ENCODE peak calls at places on chromosomes 12 and 14, in eight cellular contexts. O, W, U, Y, M, D, G and S are unnamed samples.

GRCh38 chr14:35050652-35051051 is 4.6 kb downstream of the FAM177A1 start:
- DNase-seq in D (no peak), Y (no peak), G (no peak), M (peak), U (peak), O (no peak), W (peak), S (no peak)

GRCh38 chr12:32120419-32120818 is 13.8 kb downstream of the BICD1 start:
- DNase-seq in M (peak), O (no peak), D (no peak), Y (no peak), G (no peak), W (no peak), U (no peak), S (no peak)

GRCh38 chr12:7142057-7142644 is 12.0 kb downstream of the CLSTN3 start:
- DNase-seq in U (peak), O (peak), G (peak), W (peak), Y (peak), M (peak), D (peak), S (no peak)

GRCh38 chr12:1481919-1482318 is 112.5 kb downstream of the FBXL14 start:
- DNase-seq in Y (no peak), G (no peak), M (no peak), W (no peak), O (no peak), D (no peak), U (no peak), S (no peak)

GRCh38 chr12:115657081-115658013 is 620.1 kb downstream of the MED13L start:
- DNase-seq in G (no peak), D (no peak), M (no peak), O (no peak), W (peak), Y (no peak), U (no peak), S (no peak)

GRCh38 chr14:89616425-89617141 is 199.6 kb upstream of the FOXN3 start:
- DNase-seq in D (peak), G (no peak), W (no peak), O (no peak), M (peak), U (no peak), Y (no peak), S (no peak)

GRCh38 chr12:47222960-47223847 is 143.4 kb upstream of the AMIGO2 start:
- DNase-seq in W (no peak), Y (no peak), M (no peak), O (no peak), D (no peak), U (no peak), G (no peak), S (no peak)

GRCh38 chr14:22841311-22841710 is 4.9 kb downstream of the MMP14 start:
- DNase-seq in D (no peak), G (no peak), O (no peak), W (no peak), U (no peak), Y (no peak), M (no peak), S (no peak)

GRCh38 chr14:90518941-90519256 is 122.1 kb downstream of the CALM1 start:
- DNase-seq in O (peak), M (no peak), W (peak), G (no peak), Y (no peak), D (peak), U (peak), S (peak)

GRCh38 chr12:34163443-34163842 is 141.1 kb downstream of the ALG10 start:
- DNase-seq in U (peak), W (peak), G (no peak), D (no peak), Y (no peak), O (no peak), M (no peak), S (no peak)

GRCh38 chr14:100526632-100527031 is 60.6 kb downstream of the BEGAIN start:
- DNase-seq in M (no peak), Y (no peak), U (no peak), O (no peak), G (no peak), W (no peak), D (no peak), S (no peak)

GRCh38 chr12:104684884-104685283 is 228.1 kb downstream of the CHST11 start:
- DNase-seq in D (no peak), W (no peak), Y (no peak), G (no peak), U (no peak), M (peak), O (no peak), S (no peak)

GRCh38 chr12:90287585-90287984 is 578.9 kb upstream of the ATP2B1 start:
- DNase-seq in O (no peak), D (no peak), G (no peak), U (peak), W (no peak), Y (no peak), M (no peak), S (no peak)

GRCh38 chr12:120121343-120121742 is 4.8 kb upstream of the RAB35 start:
- DNase-seq in W (no peak), Y (no peak), D (no peak), U (no peak), M (no peak), O (no peak), G (no peak), S (no peak)

GRCh38 chr12:2570562-2570961 is 224.2 kb upstream of the FKBP4 start:
- DNase-seq in G (no peak), W (no peak), O (no peak), M (no peak), D (no peak), Y (no peak), U (no peak), S (no peak)

GRCh38 chr14:101219896-101220703 is 316.6 kb upstream of the RTL1 start:
- DNase-seq in Y (no peak), W (no peak), O (no peak), G (no peak), M (no peak), U (no peak), D (no peak), S (no peak)

GRCh38 chr14:59342516-59343484 is 122.4 kb downstream of the GPR135 start:
- DNase-seq in O (no peak), W (no peak), D (no peak), U (peak), Y (no peak), G (no peak), M (peak), S (peak)

GRCh38 chr12:24661657-24662096 is 287.2 kb downstream of the BCAT1 start:
- DNase-seq in D (peak), U (no peak), G (peak), O (no peak), W (peak), Y (no peak), M (peak), S (no peak)

GRCh38 chr12:5073838-5074237 is 30.2 kb downstream of the KCNA5 start:
- DNase-seq in D (peak), M (no peak), Y (no peak), W (no peak), G (no peak), O (no peak), U (no peak), S (peak)

GRCh38 chr12:130485291-130486145 is 147.8 kb downstream of the PIWIL1 start:
- DNase-seq in Y (no peak), W (no peak), U (no peak), M (no peak), O (no peak), G (no peak), D (no peak), S (no peak)

GRCh38 chr14:72478397-72479025 is 415.4 kb downstream of the DPF3 start:
- DNase-seq in U (no peak), O (no peak), D (no peak), G (no peak), Y (no peak), W (no peak), M (peak), S (no peak)